ENCODE peak calls at places on chromosome 1, in ten cellular contexts. J is cardiac fibroblast, Y is psoas muscle, V is mammary epithelial cell, N is choroid plexus epithelial cell, G is sigmoid colon, P is IMR-90, E is spleen, M is GM12865, O is adrenal gland. I is an unnamed sample.

GRCh38 chr1:18946550-18947381 is 9.7 kb downstream of the IFFO2 start:
- DNase-seq in J (no peak), Y (no peak), V (no peak), N (no peak), G (no peak), P (no peak), E (no peak), M (no peak), O (no peak), I (no peak)

GRCh38 chr1:247370786-247371732 is 39.4 kb upstream of the ZNF496 start:
- DNase-seq in J (peak; percentile 48), Y (no peak), V (no peak), N (no peak), G (peak; percentile 71), P (peak; percentile 36), E (no peak), M (no peak), O (no peak), I (no peak)

GRCh38 chr1:31101147-31101502 is 35.6 kb upstream of the PUM1 start:
- DNase-seq in J (peak; percentile 67), Y (no peak), V (peak; percentile 60), N (peak; percentile 70), G (no peak), P (peak; percentile 67), E (no peak), M (no peak), O (no peak), I (no peak)

GRCh38 chr1:220956861-220957605 is 77.8 kb downstream of the HLX start:
- DNase-seq in J (peak; percentile 99), Y (no peak), V (peak; percentile 88), N (peak; percentile 74), G (no peak), P (peak; percentile 98), E (no peak), M (no peak), O (peak; percentile 58), I (no peak)

GRCh38 chr1:157982111-157982510 is 11.3 kb upstream of the KIRREL1 start:
- DNase-seq in J (no peak), Y (no peak), V (no peak), N (no peak), G (no peak), P (no peak), E (no peak), M (no peak), O (no peak), I (no peak)

GRCh38 chr1:17861685-17862084 is 106.6 kb downstream of the ACTL8 start:
- DNase-seq in J (peak; percentile 20), Y (no peak), V (peak; percentile 4), N (peak; percentile 88), G (no peak), P (no peak), E (no peak), M (no peak), O (no peak), I (no peak)

GRCh38 chr1:178774263-178774662 is 49.2 kb downstream of the RALGPS2 start:
- DNase-seq in J (peak; percentile 67), Y (no peak), V (no peak), N (peak; percentile 61), G (no peak), P (peak; percentile 28), E (no peak), M (peak; percentile 20), O (no peak), I (no peak)

GRCh38 chr1:223197923-223198627 is 55.0 kb upstream of the TLR5 start:
- DNase-seq in J (no peak), Y (no peak), V (peak; percentile 82), N (no peak), G (no peak), P (no peak), E (no peak), M (no peak), O (no peak), I (no peak)

GRCh38 chr1:94873520-94874351 is 53.2 kb downstream of the CNN3 start:
- DNase-seq in J (peak; percentile 19), Y (no peak), V (no peak), N (peak; percentile 34), G (no peak), P (peak; percentile 57), E (no peak), M (peak; percentile 56), O (no peak), I (no peak)

GRCh38 chr1:45765999-45766792 is 15.7 kb upstream of the IPP start:
- DNase-seq in J (no peak), Y (no peak), V (no peak), N (no peak), G (no peak), P (no peak), E (no peak), M (no peak), O (no peak), I (no peak)

GRCh38 chr1:200982071-200982945 is 41.2 kb downstream of the KIF21B start:
- DNase-seq in J (peak; percentile 39), Y (no peak), V (no peak), N (peak; percentile 62), G (no peak), P (peak; percentile 52), E (peak; percentile 60), M (no peak), O (no peak), I (no peak)

GRCh38 chr1:94666797-94667196 is 125.2 kb upstream of the F3 start:
- DNase-seq in J (no peak), Y (no peak), V (no peak), N (no peak), G (no peak), P (no peak), E (no peak), M (no peak), O (no peak), I (no peak)

GRCh38 chr1:112507896-112508241 is 896 bp upstream of the WNT2B start:
- DNase-seq in J (no peak), Y (no peak), V (no peak), N (no peak), G (no peak), P (no peak), E (peak; percentile 75), M (no peak), O (no peak), I (peak; percentile 54)

GRCh38 chr1:190497561-190497960 is 19.9 kb upstream of the BRINP3 start:
- DNase-seq in J (no peak), Y (no peak), V (no peak), N (no peak), G (no peak), P (no peak), E (no peak), M (no peak), O (no peak), I (no peak)

GRCh38 chr1:225774276-225775147 is 3.1 kb upstream of the SRP9 start:
- DNase-seq in J (no peak), Y (no peak), V (no peak), N (no peak), G (no peak), P (no peak), E (no peak), M (no peak), O (no peak), I (no peak)

GRCh38 chr1:36008546-36009197 is 75.2 kb upstream of the TEKT2 start:
- DNase-seq in J (peak; percentile 92), Y (no peak), V (peak; percentile 50), N (peak; percentile 87), G (no peak), P (peak; percentile 74), E (no peak), M (peak; percentile 18), O (peak; percentile 69), I (no peak)

GRCh38 chr1:167455786-167456446 is 62.4 kb downstream of the CD247 start:
- DNase-seq in J (peak; percentile 2), Y (no peak), V (no peak), N (peak; percentile 7), G (peak; percentile 65), P (no peak), E (no peak), M (peak; percentile 69), O (peak; percentile 61), I (peak; percentile 55)

GRCh38 chr1:9181990-9182783 is 52.4 kb upstream of the H6PD start:
- DNase-seq in J (peak; percentile 54), Y (no peak), V (peak; percentile 73), N (peak; percentile 55), G (no peak), P (no peak), E (peak; percentile 84), M (peak; percentile 81), O (no peak), I (peak; percentile 75)
- TF ChIP-seq CTCF in J (no peak), Y (no peak), V (peak; percentile 38), N (no peak), G (no peak), P (peak; percentile 19), E (no peak), M (peak; percentile 41), O (no peak), I (peak; percentile 33)

GRCh38 chr1:104098837-104099236 is 349.1 kb downstream of the AMY1C start:
- DNase-seq in J (no peak), Y (no peak), V (no peak), N (no peak), G (no peak), P (no peak), E (no peak), M (no peak), O (no peak), I (no peak)
- TF ChIP-seq CTCF in J (no peak), Y (no peak), V (no peak), N (no peak), G (no peak), P (no peak), E (no peak), M (no peak), O (no peak), I (no peak)

DNA sequence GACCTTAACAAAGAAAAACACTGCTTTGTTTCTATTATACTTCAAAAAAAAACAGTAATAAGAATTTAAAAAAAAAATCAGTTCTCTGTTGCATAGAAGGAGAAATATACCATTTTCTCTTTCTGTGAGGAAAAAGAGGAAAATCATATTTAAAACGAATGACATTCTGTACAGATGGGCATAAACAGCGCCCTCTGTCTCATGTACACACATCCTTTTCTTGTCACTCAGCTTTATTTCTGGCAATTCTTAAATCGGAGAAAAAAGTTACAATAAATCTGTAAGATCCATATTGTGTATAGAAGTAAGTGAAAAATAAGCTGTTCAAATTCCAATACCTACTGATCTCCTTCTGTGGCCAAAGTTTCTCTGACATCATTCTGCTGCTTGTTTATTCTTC is 245.4 kb downstream of the SMYD3 start:
- DNase-seq in J (no peak), Y (no peak), V (no peak), N (peak; percentile 36), G (no peak), P (peak; percentile 8), E (no peak), M (no peak), O (no peak), I (no peak)
- TF ChIP-seq CTCF in J (peak; percentile 24), Y (no peak), V (no peak), N (peak; percentile 53), G (no peak), P (no peak), E (no peak), M (no peak), O (peak; percentile 36), I (no peak)

GRCh38 chr1:115082949-115083348 is 6.4 kb downstream of the TSPAN2 start:
- DNase-seq in J (no peak), Y (no peak), V (no peak), N (no peak), G (no peak), P (no peak), E (no peak), M (no peak), O (no peak), I (no peak)
- TF ChIP-seq CTCF in J (no peak), Y (no peak), V (no peak), N (no peak), G (no peak), P (no peak), E (no peak), M (no peak), O (no peak), I (no peak)

I was measured in GM10248.